ENCODE peak calls at places on chromosomes 2 and 18, in eight cellular contexts. K is adipocyte; J is transverse colon; N is psoas muscle; G is CD8-positive, alpha-beta T cell; R is A549; U is fibroblast of lung; O is CD8-positive, alpha-beta memory T cell. T is an unnamed sample. For H3K4me1 and H3K9me3, the result is how much of the 10 kb centered on the place peaks cover.

GRCh38 chr2:46812381-46813024 is 103.1 kb downstream of the MCFD2 start:
- DNase-seq in K (peak), J (no peak), N (peak), G (no peak), R (no peak), U (peak), O (no peak), T (no peak)

GRCh38 chr2:219624565-219624964 is 2.9 kb upstream of the SLC4A3 start:
- DNase-seq in K (no peak), J (no peak), N (no peak), G (no peak), R (no peak), U (no peak), O (no peak), T (no peak)

GRCh38 chr2:43837831-43838559 is 644 bp downstream of the ABCG5 start:
- DNase-seq in K (no peak), J (no peak), N (no peak), G (no peak), R (no peak), U (no peak), O (no peak), T (no peak)

GRCh38 chr2:2112416-2113131 is 218.5 kb downstream of the MYT1L start:
- DNase-seq in K (no peak), J (no peak), N (no peak), G (no peak), R (no peak), U (no peak), O (no peak), T (no peak)

GRCh38 chr18:46333371-46334199 is 229.4 kb downstream of the HAUS1 start:
- DNase-seq in K (peak), J (no peak), N (peak), G (no peak), R (peak), U (peak), O (peak), T (peak)

GRCh38 chr2:151260492-151261239 is 997 bp downstream of the RBM43 start:
- DNase-seq in K (peak), J (no peak), N (no peak), G (no peak), R (no peak), U (peak), O (peak), T (no peak)

GRCh38 chr2:17479875-17480274 is 38.4 kb downstream of the RAD51AP2 start:
- DNase-seq in K (peak), J (no peak), N (no peak), G (no peak), R (no peak), U (peak), O (no peak), T (no peak)

GRCh38 chr2:238881353-238882082 is 33.6 kb downstream of the TWIST2 start:
- DNase-seq in K (no peak), J (no peak), N (no peak), G (no peak), R (no peak), U (no peak), O (no peak), T (no peak)

GRCh38 chr2:45469314-45470099 is 141.6 kb downstream of the SRBD1 start:
- DNase-seq in K (peak), J (no peak), N (no peak), G (no peak), R (no peak), U (peak), O (no peak), T (no peak)

GRCh38 chr2:148817210-148817708 is 57.8 kb upstream of the KIF5C start:
- DNase-seq in K (peak), J (no peak), N (no peak), G (no peak), R (no peak), U (peak), O (no peak), T (no peak)

GRCh38 chr2:45722477-45722876 is 71.0 kb downstream of the PRKCE start:
- DNase-seq in K (no peak), J (no peak), N (no peak), G (no peak), R (no peak), U (no peak), O (no peak), T (no peak)

GRCh38 chr2:109473616-109474318 is 140.0 kb downstream of the SEPTIN10 start:
- DNase-seq in K (no peak), J (peak), N (no peak), G (no peak), R (no peak), U (no peak), O (no peak), T (no peak)
- H3K4me1 ChIP-seq in K (under half), J (under half), N (under half), G (under half), R (under half), U (under half), O (under half), T (under half)

DNA sequence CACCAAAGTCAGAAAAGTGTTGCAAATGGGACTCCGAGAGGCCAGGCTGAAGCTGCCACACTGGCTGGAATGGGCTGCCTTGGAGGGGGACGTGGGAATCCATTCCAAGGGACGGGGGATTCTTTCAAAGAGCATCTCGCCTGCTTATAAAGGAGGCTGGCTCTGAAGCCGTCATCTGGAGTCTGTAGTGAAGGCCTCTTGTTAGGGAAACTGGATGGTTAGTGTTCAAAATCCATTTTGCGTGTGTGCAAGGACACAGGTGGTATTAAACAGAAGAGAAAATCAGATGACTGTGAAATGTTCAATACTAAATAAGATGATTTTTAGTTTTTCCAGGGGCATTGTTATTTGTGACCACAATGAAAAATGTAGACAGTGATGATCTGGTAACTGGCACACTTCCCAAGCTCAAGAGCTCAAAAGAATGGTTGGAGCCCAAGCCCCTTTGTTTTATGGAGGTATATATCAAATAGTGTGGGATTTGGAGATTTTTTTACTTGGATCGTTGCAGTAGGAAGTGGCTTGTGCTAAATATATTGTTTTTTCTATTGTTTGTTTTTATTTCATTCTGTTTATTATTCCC is 825 bp downstream of the FAM228B start:
- DNase-seq in K (peak), J (no peak), N (no peak), G (no peak), R (no peak), U (peak), O (no peak), T (no peak)
- H3K9me3 ChIP-seq in K (under half), J (under half), N (under half), G (under half), R (under half), U (under half), O (under half), T (under half)

GRCh38 chr2:241818229-241818942 is 9.4 kb downstream of the NEU4 start:
- DNase-seq in K (no peak), J (peak), N (no peak), G (no peak), R (no peak), U (no peak), O (no peak), T (no peak)

GRCh38 chr2:241818943-241819270 is 9.9 kb downstream of the NEU4 start:
- DNase-seq in K (no peak), J (peak), N (no peak), G (no peak), R (no peak), U (no peak), O (no peak), T (no peak)

GRCh38 chr2:241820625-241821384 is 11.8 kb downstream of the NEU4 start:
- DNase-seq in K (no peak), J (peak), N (peak), G (no peak), R (no peak), U (no peak), O (no peak), T (no peak)

GRCh38 chr2:241822264-241822623 is 13.3 kb downstream of the NEU4 start:
- DNase-seq in K (no peak), J (no peak), N (no peak), G (no peak), R (no peak), U (no peak), O (no peak), T (no peak)

DNA sequence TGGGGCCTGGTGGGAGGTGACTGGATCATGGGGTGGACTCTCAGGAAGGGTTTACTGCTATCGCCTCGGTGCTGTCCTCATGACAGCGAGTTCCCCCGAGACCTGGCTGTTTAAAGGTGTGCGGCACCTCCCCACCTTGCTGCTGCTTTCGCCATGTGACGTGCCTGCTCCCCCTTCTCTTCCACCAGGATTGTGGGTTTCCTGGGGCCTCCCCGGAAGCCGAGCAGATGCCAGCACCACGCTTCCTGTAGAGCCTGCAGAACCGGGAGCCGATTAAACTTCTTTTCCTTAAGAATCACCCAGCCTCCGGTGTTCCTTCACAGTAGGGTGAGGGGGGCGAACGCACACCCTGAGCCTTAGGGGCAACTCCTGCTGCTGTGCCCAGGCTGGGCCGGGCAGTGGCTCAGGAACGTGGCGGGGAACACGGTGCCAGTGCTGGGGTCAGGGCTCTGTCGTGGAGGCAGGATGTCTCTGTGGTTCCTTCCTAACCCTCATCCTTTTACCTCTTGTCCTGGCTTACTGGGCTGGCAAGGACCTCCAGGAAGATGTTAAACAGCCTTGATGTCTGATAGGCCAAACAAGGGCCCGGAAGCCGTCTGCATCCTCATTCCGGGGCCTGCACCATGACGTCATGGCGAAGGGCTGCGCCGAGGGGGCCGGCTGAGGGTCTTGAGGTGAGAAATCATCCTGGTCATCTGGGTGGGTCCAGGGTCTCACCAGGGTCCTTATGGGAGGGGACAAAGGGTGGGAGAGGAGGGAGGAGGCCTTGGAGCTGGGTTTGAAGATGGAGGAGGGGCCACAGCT is 12.7 kb downstream of the NEU4 start:
- DNase-seq in K (no peak), J (peak), N (no peak), G (no peak), R (no peak), U (no peak), O (no peak), T (no peak)
- H3K4me3 ChIP-seq in K (no peak), J (no peak), N (peak), G (no peak), R (no peak), U (no peak), O (no peak), T (no peak)

GRCh38 chr2:199797431-199797830 is 53.6 kb downstream of the FTCDNL1 start:
- DNase-seq in K (no peak), J (no peak), N (no peak), G (no peak), R (no peak), U (no peak), O (no peak), T (no peak)
- H3K4me1 ChIP-seq in K (under half), J (under half), N (under half), G (under half), R (under half), U (under half), O (under half), T (under half)

T was measured in SJCRH30.